ENCODE peak calls at places on chromosomes 6 and 20, in six cellular contexts. I is GM13977; L is OCI-LY7; Q is BE2C; R is naive thymus-derived CD4-positive, alpha-beta T cell; N is HCEC 1CT. P is an unnamed sample.

GRCh38 chr20:19817017-19817416 is 59.0 kb downstream of the RIN2 start:
- DNase-seq in L (no peak), I (no peak), N (peak), R (no peak), Q (no peak), P (no peak)

GRCh38 chr6:37257634-37258404 is at the start of the genes TBC1D22B and TMEM217:
- DNase-seq in N (peak), I (peak), Q (peak), R (peak), L (peak), P (peak)

GRCh38 chr6:125519367-125519766 is 217.6 kb upstream of the HDDC2 start:
- DNase-seq in L (no peak), R (no peak), I (no peak), Q (no peak), N (no peak), P (no peak)

GRCh38 chr20:37042986-37043972 is 52.5 kb downstream of the RBL1 start:
- DNase-seq in I (peak), Q (no peak), L (peak), N (no peak), R (peak), P (no peak)

GRCh38 chr20:62365814-62366369 is 1.2 kb downstream of the LAMA5 start:
- DNase-seq in R (no peak), I (no peak), N (no peak), L (peak), Q (peak), P (peak)

GRCh38 chr6:46903175-46903574 is 18.6 kb downstream of the ADGRF5 start:
- DNase-seq in L (no peak), R (no peak), N (no peak), Q (no peak), I (no peak), P (no peak)

GRCh38 chr6:29419516-29419915 is 4.8 kb downstream of the OR12D1 start:
- DNase-seq in I (no peak), Q (no peak), R (no peak), N (no peak), L (no peak), P (no peak)

GRCh38 chr20:35133735-35134134 is 13.4 kb downstream of the EDEM2 start:
- DNase-seq in Q (no peak), L (no peak), I (no peak), N (peak), R (no peak), P (no peak)

GRCh38 chr6:80060774-80061173 is 45.7 kb upstream of the BCKDHB start:
- DNase-seq in R (no peak), L (no peak), N (no peak), Q (no peak), I (no peak), P (no peak)

GRCh38 chr6:33018904-33019303 is 9.5 kb upstream of the HLA-DOA start:
- DNase-seq in L (no peak), Q (no peak), I (peak), R (no peak), N (peak), P (no peak)

GRCh38 chr6:33419580-33420492 is at the start of gene SYNGAP1:
- DNase-seq in N (peak), Q (peak), R (peak), L (peak), I (no peak), P (peak)

GRCh38 chr20:57435498-57436222 is 44.5 kb downstream of the RBM38 start:
- DNase-seq in N (no peak), L (peak), Q (peak), R (peak), I (no peak), P (no peak)

GRCh38 chr20:45407783-45408645 is at the start of gene DBNDD2:
- DNase-seq in Q (no peak), N (no peak), I (peak), L (no peak), R (peak), P (no peak)

GRCh38 chr6:163260911-163261310 is 153.6 kb upstream of the QKI start:
- DNase-seq in L (no peak), Q (no peak), I (no peak), R (no peak), N (no peak), P (no peak)

GRCh38 chr6:111565316-111566221 is 40.1 kb downstream of the TRAF3IP2 start:
- DNase-seq in Q (no peak), I (peak), N (no peak), L (peak), R (no peak), P (no peak)

GRCh38 chr20:43724383-43724782 is 2.4 kb downstream of the GTSF1L start:
- DNase-seq in L (no peak), R (no peak), N (no peak), Q (no peak), I (no peak), P (no peak)

GRCh38 chr20:51930775-51931174 is 128.5 kb upstream of the SALL4 start:
- DNase-seq in R (no peak), N (peak), L (no peak), I (no peak), Q (peak), P (no peak)

GRCh38 chr6:45461486-45461885 is 83.8 kb upstream of the SUPT3H start:
- DNase-seq in L (no peak), R (no peak), I (no peak), Q (no peak), N (peak), P (no peak)

GRCh38 chr6:116010400-116011095 is 50.1 kb downstream of the FRK start:
- DNase-seq in L (peak), Q (peak), R (peak), I (peak), N (peak), P (peak)

GRCh38 chr6:20705741-20706140 is 171.5 kb downstream of the CDKAL1 start:
- DNase-seq in N (no peak), L (no peak), Q (no peak), I (no peak), R (no peak), P (no peak)

GRCh38 chr6:115360602-115361325 is 699.9 kb downstream of the FRK start:
- DNase-seq in Q (no peak), L (no peak), I (no peak), N (no peak), R (no peak), P (no peak)

P was measured in glutamatergic neuron.